ENCODE peak calls at places on chromosome 14, in six cellular contexts. V, O, M, C, W and L are unnamed samples.

GRCh38 chr14:29858299-29858698 is 69.3 kb downstream of the PRKD1 start:
- DNase-seq in V (no peak), O (no peak), M (peak), C (no peak), W (no peak), L (no peak)

GRCh38 chr14:65847065-65847847 is 434.7 kb downstream of the FUT8 start:
- DNase-seq in V (no peak), O (no peak), M (no peak), C (no peak), W (no peak), L (no peak)

GRCh38 chr14:20343855-20344205 is 395 bp downstream of the PARP2 start:
- DNase-seq in V (no peak), O (no peak), M (no peak), C (no peak), W (peak), L (no peak)

GRCh38 chr14:41016213-41016612 is 590.5 kb upstream of the LRFN5 start:
- DNase-seq in V (no peak), O (no peak), M (no peak), C (no peak), W (no peak), L (no peak)

GRCh38 chr14:102893452-102893851 is 29.0 kb upstream of the AMN start:
- DNase-seq in V (peak), O (peak), M (no peak), C (no peak), W (no peak), L (no peak)

GRCh38 chr14:65927871-65928270 is 515.3 kb downstream of the FUT8 start:
- DNase-seq in V (no peak), O (no peak), M (no peak), C (peak), W (no peak), L (peak)

GRCh38 chr14:33563492-33563891 is 387.4 kb downstream of the EGLN3 start:
- DNase-seq in V (no peak), O (no peak), M (no peak), C (no peak), W (no peak), L (no peak)

GRCh38 chr14:56632192-56632591 is 52.6 kb downstream of the TMEM260 start:
- DNase-seq in V (no peak), O (no peak), M (peak), C (no peak), W (no peak), L (no peak)

GRCh38 chr14:74555476-74556050 is 56.5 kb downstream of the LTBP2 start:
- DNase-seq in V (no peak), O (no peak), M (no peak), C (no peak), W (no peak), L (no peak)

GRCh38 chr14:23114120-23114458 is 5.0 kb downstream of the CEBPE start:
- DNase-seq in V (no peak), O (no peak), M (no peak), C (no peak), W (no peak), L (no peak)

GRCh38 chr14:72332054-72332453 is 399.8 kb downstream of the RGS6 start:
- DNase-seq in V (no peak), O (no peak), M (peak), C (no peak), W (no peak), L (no peak)

GRCh38 chr14:22118894-22119477 is 445.4 kb upstream of the OR4E1 start:
- DNase-seq in V (no peak), O (no peak), M (no peak), C (no peak), W (no peak), L (no peak)

GRCh38 chr14:96104469-96105057 is 65.4 kb downstream of the C14orf132 start:
- DNase-seq in V (peak), O (peak), M (peak), C (no peak), W (peak), L (no peak)

GRCh38 chr14:90348270-90348669 is 16.5 kb upstream of the NRDE2 start:
- DNase-seq in V (no peak), O (no peak), M (no peak), C (no peak), W (no peak), L (no peak)